ENCODE peak calls at places on chromosomes 7 and 10, in nine cellular contexts. V is stimulated activated CD4-positive, alpha-beta T cell treated with anti-CD3 and anti-CD28 coated beads, Interleukin-15, amount 100 ng/mL, for 1 hour; K is stimulated activated CD8-positive, alpha-beta memory T cell treated with anti-CD3 and anti-CD28 coated beads, Interleukin-15, amount 100 ng/mL, for 1 hour; M is effector CD4-positive, alpha-beta T cell; J is coronary artery; G is cardiac muscle cell; O is IMR-90; A is activated T-cell treated with anti-CD3 and anti-CD28 coated beads, Interleukin-2, amount 50 U/mL, for 72 hours; P is neuronal stem cell. I is an unnamed sample.

GRCh38 chr7:55077581-55078410 is 59.0 kb downstream of the EGFR start:
- DNase-seq in J (no peak), G (no peak), V (no peak), M (no peak), P (no peak), A (no peak), K (no peak), O (no peak), I (no peak)

GRCh38 chr7:94710256-94710655 is 54.3 kb upstream of the SGCE start:
- DNase-seq in V (no peak), M (no peak), G (no peak), J (no peak), O (peak; percentile 31), P (no peak), A (no peak), K (no peak), I (no peak)

GRCh38 chr7:46930336-46930735 is 651.6 kb downstream of the TNS3 start:
- DNase-seq in V (no peak), J (no peak), P (no peak), A (no peak), O (peak; percentile 97), K (no peak), M (no peak), G (peak; percentile 90), I (no peak)

GRCh38 chr10:11270135-11270857 is 252.6 kb downstream of the CELF2 start:
- DNase-seq in G (peak; percentile 80), P (peak; percentile 76), O (peak; percentile 53), J (peak; percentile 80), V (peak; percentile 49), K (peak; percentile 61), A (peak; percentile 79), M (peak; percentile 59), I (no peak)

GRCh38 chr10:47104786-47105385 is 193.7 kb downstream of the PTPN20 start:
- DNase-seq in K (no peak), G (peak; percentile 8), A (no peak), M (no peak), O (peak; percentile 3), V (no peak), P (no peak), J (no peak), I (no peak)

GRCh38 chr7:137990251-137990901 is 11.5 kb downstream of the CREB3L2 start:
- DNase-seq in G (peak; percentile 89), O (peak; percentile 99), V (no peak), P (no peak), J (no peak), A (no peak), K (no peak), M (no peak), I (no peak)

GRCh38 chr7:105932835-105933477 is 30.1 kb upstream of the CDHR3 start:
- DNase-seq in G (peak; percentile 79), M (no peak), J (no peak), K (no peak), O (peak; percentile 67), P (peak; percentile 11), V (no peak), A (no peak), I (peak; percentile 96)

GRCh38 chr10:83932245-83932644 is 207.1 kb upstream of the GHITM start:
- DNase-seq in A (no peak), O (no peak), K (no peak), V (no peak), G (no peak), P (no peak), J (no peak), M (no peak), I (no peak)

GRCh38 chr7:23469150-23469960 is 936 bp downstream of the IGF2BP3 start:
- DNase-seq in M (peak; percentile 18), P (no peak), V (no peak), G (peak; percentile 35), K (no peak), J (no peak), O (no peak), A (peak; percentile 55), I (peak; percentile 9)

GRCh38 chr7:20399516-20399915 is 68.8 kb downstream of the ITGB8 start:
- DNase-seq in O (peak; percentile 17), K (no peak), P (no peak), V (no peak), A (no peak), G (no peak), J (no peak), M (no peak), I (no peak)

GRCh38 chr10:119550802-119551201 is 8.3 kb upstream of the RGS10 start:
- DNase-seq in M (no peak), O (no peak), P (no peak), K (no peak), V (no peak), G (no peak), J (no peak), A (no peak), I (no peak)

GRCh38 chr7:18405731-18406130 is 89.8 kb upstream of the HDAC9 start:
- DNase-seq in O (no peak), K (no peak), A (no peak), M (no peak), J (no peak), G (no peak), V (no peak), P (no peak), I (no peak)

GRCh38 chr7:115271332-115272235 is 349.7 kb downstream of the MDFIC start:
- DNase-seq in V (no peak), M (no peak), P (no peak), J (no peak), K (no peak), O (peak; percentile 89), A (no peak), G (peak; percentile 35), I (no peak)

GRCh38 chr10:27699778-27700177 is 45.8 kb downstream of the MKX start:
- DNase-seq in V (no peak), M (no peak), J (no peak), O (peak; percentile 52), K (no peak), A (no peak), G (no peak), P (no peak), I (no peak)

GRCh38 chr7:152025937-152026890 is 740 bp downstream of the GALNT11 start:
- DNase-seq in G (no peak), O (no peak), M (no peak), K (no peak), P (no peak), A (no peak), J (no peak), V (no peak), I (no peak)

GRCh38 chr10:130190737-130191115 is 54.5 kb downstream of the GLRX3 start:
- DNase-seq in O (no peak), M (no peak), K (no peak), P (no peak), G (no peak), J (no peak), V (no peak), A (no peak), I (no peak)

GRCh38 chr7:75925717-75926435 is 10.9 kb downstream of the POR start:
- DNase-seq in P (no peak), G (peak; percentile 19), O (no peak), J (no peak), V (no peak), K (no peak), M (no peak), A (no peak), I (no peak)

GRCh38 chr7:104299323-104299722 is 29.1 kb upstream of the LHFPL3 start:
- DNase-seq in P (no peak), A (no peak), O (no peak), M (no peak), V (no peak), K (no peak), J (no peak), G (no peak), I (no peak)

GRCh38 chr7:19815546-19815945 is 42.1 kb upstream of the TMEM196 start:
- DNase-seq in A (no peak), V (no peak), J (no peak), M (no peak), K (no peak), P (no peak), G (no peak), O (no peak), I (no peak)

GRCh38 chr7:116242759-116243158 is 32.4 kb downstream of the TES start:
- DNase-seq in O (peak; percentile 53), M (no peak), G (no peak), P (no peak), J (no peak), V (no peak), A (no peak), K (no peak), I (no peak)

GRCh38 chr7:157961731-157962457 is 625.1 kb downstream of the DNAJB6 start:
- DNase-seq in V (no peak), O (no peak), J (peak; percentile 16), K (no peak), P (no peak), A (no peak), M (no peak), G (no peak), I (peak; percentile 49)

GRCh38 chr7:135962802-135963201 is 14.4 kb downstream of the MTPN start:
- DNase-seq in V (no peak), P (no peak), O (no peak), J (no peak), M (no peak), G (no peak), K (no peak), A (no peak), I (no peak)